ENCODE peak calls at places on chromosomes 16 and 17, in six cellular contexts. One of them, this sample, is unnamed.

GRCh38 chr16:29663020-29663828 is at the start of gene SPN:
- DNase-seq in HTR-8/SVneo: no peak
- DNase-seq in activated T-cell treated with anti-CD3 and anti-CD28 coated beads, Interleukin-2, amount 50 U/mL, for 4 hours: no peak
- DNase-seq in heart right ventricle: no peak
- DNase-seq in H1: no peak
- DNase-seq in NCI-H187 treated with DMSO at 0.1 percent for 48 hours: no peak
- DNase-seq in this sample: peak

GRCh38 chr16:55478827-55479559 is at the start of gene MMP2:
- DNase-seq in HTR-8/SVneo: no peak
- DNase-seq in activated T-cell treated with anti-CD3 and anti-CD28 coated beads, Interleukin-2, amount 50 U/mL, for 4 hours: no peak
- DNase-seq in heart right ventricle: peak
- DNase-seq in H1: peak
- DNase-seq in NCI-H187 treated with DMSO at 0.1 percent for 48 hours: no peak
- DNase-seq in this sample: no peak

GRCh38 chr17:50538549-50539410 is 6.2 kb downstream of the EPN3 start:
- DNase-seq in HTR-8/SVneo: no peak
- DNase-seq in activated T-cell treated with anti-CD3 and anti-CD28 coated beads, Interleukin-2, amount 50 U/mL, for 4 hours: no peak
- DNase-seq in heart right ventricle: no peak
- DNase-seq in H1: no peak
- DNase-seq in NCI-H187 treated with DMSO at 0.1 percent for 48 hours: no peak
- DNase-seq in this sample: no peak

GRCh38 chr16:73878616-73879015 is 418.0 kb upstream of the PSMD7 start:
- DNase-seq in HTR-8/SVneo: peak
- DNase-seq in activated T-cell treated with anti-CD3 and anti-CD28 coated beads, Interleukin-2, amount 50 U/mL, for 4 hours: no peak
- DNase-seq in heart right ventricle: no peak
- DNase-seq in H1: no peak
- DNase-seq in NCI-H187 treated with DMSO at 0.1 percent for 48 hours: no peak
- DNase-seq in this sample: no peak

GRCh38 chr17:45408611-45409421 is 23.9 kb downstream of the ARHGAP27 start:
- DNase-seq in HTR-8/SVneo: no peak
- DNase-seq in activated T-cell treated with anti-CD3 and anti-CD28 coated beads, Interleukin-2, amount 50 U/mL, for 4 hours: no peak
- DNase-seq in heart right ventricle: no peak
- DNase-seq in H1: no peak
- DNase-seq in NCI-H187 treated with DMSO at 0.1 percent for 48 hours: no peak
- DNase-seq in this sample: no peak

GRCh38 chr17:74742153-74742515 is 5.1 kb downstream of the RAB37 start:
- DNase-seq in HTR-8/SVneo: no peak
- DNase-seq in activated T-cell treated with anti-CD3 and anti-CD28 coated beads, Interleukin-2, amount 50 U/mL, for 4 hours: no peak
- DNase-seq in heart right ventricle: no peak
- DNase-seq in H1: no peak
- DNase-seq in NCI-H187 treated with DMSO at 0.1 percent for 48 hours: no peak
- DNase-seq in this sample: no peak

GRCh38 chr16:67101683-67102082 is 8.1 kb upstream of the PHAF1 start:
- DNase-seq in HTR-8/SVneo: no peak
- DNase-seq in activated T-cell treated with anti-CD3 and anti-CD28 coated beads, Interleukin-2, amount 50 U/mL, for 4 hours: no peak
- DNase-seq in heart right ventricle: no peak
- DNase-seq in H1: no peak
- DNase-seq in NCI-H187 treated with DMSO at 0.1 percent for 48 hours: no peak
- DNase-seq in this sample: no peak

GRCh38 chr17:57720636-57721035 is 24.5 kb downstream of the CCDC182 start:
- DNase-seq in HTR-8/SVneo: no peak
- DNase-seq in activated T-cell treated with anti-CD3 and anti-CD28 coated beads, Interleukin-2, amount 50 U/mL, for 4 hours: no peak
- DNase-seq in heart right ventricle: no peak
- DNase-seq in H1: no peak
- DNase-seq in NCI-H187 treated with DMSO at 0.1 percent for 48 hours: no peak
- DNase-seq in this sample: no peak

GRCh38 chr17:42287305-42288077 is 807 bp upstream of the STAT5A start:
- DNase-seq in HTR-8/SVneo: no peak
- DNase-seq in activated T-cell treated with anti-CD3 and anti-CD28 coated beads, Interleukin-2, amount 50 U/mL, for 4 hours: peak
- DNase-seq in heart right ventricle: peak
- DNase-seq in H1: no peak
- DNase-seq in NCI-H187 treated with DMSO at 0.1 percent for 48 hours: no peak
- DNase-seq in this sample: peak

GRCh38 chr16:3945751-3946603 is 65.5 kb upstream of the CREBBP start:
- DNase-seq in HTR-8/SVneo: peak
- DNase-seq in activated T-cell treated with anti-CD3 and anti-CD28 coated beads, Interleukin-2, amount 50 U/mL, for 4 hours: no peak
- DNase-seq in heart right ventricle: no peak
- DNase-seq in H1: no peak
- DNase-seq in NCI-H187 treated with DMSO at 0.1 percent for 48 hours: no peak
- DNase-seq in this sample: no peak

GRCh38 chr17:70034158-70034557 is 40.9 kb upstream of the KCNJ16 start:
- DNase-seq in HTR-8/SVneo: no peak
- DNase-seq in activated T-cell treated with anti-CD3 and anti-CD28 coated beads, Interleukin-2, amount 50 U/mL, for 4 hours: no peak
- DNase-seq in heart right ventricle: no peak
- DNase-seq in H1: no peak
- DNase-seq in NCI-H187 treated with DMSO at 0.1 percent for 48 hours: no peak
- DNase-seq in this sample: no peak

GRCh38 chr17:69358688-69359596 is 32.0 kb upstream of the ABCA5 start:
- DNase-seq in HTR-8/SVneo: no peak
- DNase-seq in activated T-cell treated with anti-CD3 and anti-CD28 coated beads, Interleukin-2, amount 50 U/mL, for 4 hours: no peak
- DNase-seq in heart right ventricle: no peak
- DNase-seq in H1: no peak
- DNase-seq in NCI-H187 treated with DMSO at 0.1 percent for 48 hours: no peak
- DNase-seq in this sample: no peak